ENCODE peak calls at places on chromosome 16, in four cellular contexts. One of them, this sample, is unnamed.

GRCh38 chr16:46746821-46747776 is 1.0 kb downstream of the MYLK3 start:
- DNase-seq in midbrain: no peak
- DNase-seq in HTR-8/SVneo: peak
- DNase-seq in AG10803: no peak
- DNase-seq in this sample: no peak

GRCh38 chr16:89786474-89787364 is 29.7 kb downstream of the FANCA start:
- DNase-seq in midbrain: no peak
- DNase-seq in HTR-8/SVneo: no peak
- DNase-seq in AG10803: no peak
- DNase-seq in this sample: no peak

GRCh38 chr16:62638964-62639861 is 603.0 kb upstream of the CDH8 start:
- DNase-seq in midbrain: no peak
- DNase-seq in HTR-8/SVneo: no peak
- DNase-seq in AG10803: no peak
- DNase-seq in this sample: no peak

GRCh38 chr16:47731252-47731651 is 270.1 kb downstream of the PHKB start:
- DNase-seq in midbrain: no peak
- DNase-seq in HTR-8/SVneo: no peak
- DNase-seq in AG10803: peak
- DNase-seq in this sample: peak

GRCh38 chr16:8951447-8952280 is 12.0 kb downstream of the USP7 start:
- DNase-seq in midbrain: no peak
- DNase-seq in HTR-8/SVneo: no peak
- DNase-seq in AG10803: no peak
- DNase-seq in this sample: no peak

GRCh38 chr16:31177136-31177535 is 2.8 kb upstream of the FUS start:
- DNase-seq in midbrain: no peak
- DNase-seq in HTR-8/SVneo: no peak
- DNase-seq in AG10803: peak
- DNase-seq in this sample: no peak

GRCh38 chr16:88633684-88634140 is 4.7 kb upstream of the IL17C start:
- DNase-seq in midbrain: no peak
- DNase-seq in HTR-8/SVneo: peak
- DNase-seq in AG10803: no peak
- DNase-seq in this sample: peak

GRCh38 chr16:73864868-73865267 is 431.7 kb upstream of the PSMD7 start:
- DNase-seq in midbrain: no peak
- DNase-seq in HTR-8/SVneo: no peak
- DNase-seq in AG10803: no peak
- DNase-seq in this sample: no peak

GRCh38 chr16:49811630-49812334 is 44.1 kb downstream of the ZNF423 start:
- DNase-seq in midbrain: peak
- DNase-seq in HTR-8/SVneo: no peak
- DNase-seq in AG10803: no peak
- DNase-seq in this sample: no peak

GRCh38 chr16:100989-101388 is 23.0 kb downstream of the MPG start:
- DNase-seq in midbrain: no peak
- DNase-seq in HTR-8/SVneo: no peak
- DNase-seq in AG10803: no peak
- DNase-seq in this sample: no peak

GRCh38 chr16:85974428-85975375 is 75.7 kb downstream of the IRF8 start:
- DNase-seq in midbrain: no peak
- DNase-seq in HTR-8/SVneo: no peak
- DNase-seq in AG10803: no peak
- DNase-seq in this sample: no peak

GRCh38 chr16:53782148-53782547 is 78.2 kb downstream of the FTO start:
- DNase-seq in midbrain: no peak
- DNase-seq in HTR-8/SVneo: no peak
- DNase-seq in AG10803: no peak
- DNase-seq in this sample: no peak

GRCh38 chr16:82364690-82365089 is 194.7 kb upstream of the MPHOSPH6 start:
- DNase-seq in midbrain: no peak
- DNase-seq in HTR-8/SVneo: no peak
- DNase-seq in AG10803: no peak
- DNase-seq in this sample: no peak

GRCh38 chr16:75385507-75386152 is 47.7 kb downstream of the CFDP1 start:
- DNase-seq in midbrain: peak
- DNase-seq in HTR-8/SVneo: peak
- DNase-seq in AG10803: peak
- DNase-seq in this sample: peak

GRCh38 chr16:72763927-72764628 is 283.9 kb downstream of the ZFHX3 start:
- DNase-seq in midbrain: no peak
- DNase-seq in HTR-8/SVneo: no peak
- DNase-seq in AG10803: no peak
- DNase-seq in this sample: no peak

GRCh38 chr16:10501016-10501607 is 79.3 kb downstream of the EMP2 start:
- DNase-seq in midbrain: no peak
- DNase-seq in HTR-8/SVneo: no peak
- DNase-seq in AG10803: no peak
- DNase-seq in this sample: no peak

GRCh38 chr16:8863594-8864424 is 5.0 kb downstream of the CARHSP1 start:
- DNase-seq in midbrain: peak
- DNase-seq in HTR-8/SVneo: no peak
- DNase-seq in AG10803: no peak
- DNase-seq in this sample: no peak

GRCh38 chr16:31404353-31405064 is 11.4 kb downstream of the ITGAD start:
- DNase-seq in midbrain: no peak
- DNase-seq in HTR-8/SVneo: peak
- DNase-seq in AG10803: peak
- DNase-seq in this sample: peak

GRCh38 chr16:23081675-23082119 is 67.6 kb downstream of the USP31 start:
- DNase-seq in midbrain: no peak
- DNase-seq in HTR-8/SVneo: no peak
- DNase-seq in AG10803: peak
- DNase-seq in this sample: peak

GRCh38 chr16:11034481-11034931 is 90.1 kb downstream of the CLEC16A start:
- DNase-seq in midbrain: no peak
- DNase-seq in HTR-8/SVneo: no peak
- DNase-seq in AG10803: peak
- DNase-seq in this sample: no peak